ENCODE peak calls at places on chromosome 14, in nine cellular contexts. S is right cardiac atrium, M is left lung, D is psoas muscle, E is lower lobe of right lung, U is cardiac muscle cell, K is stomach, V is body of pancreas, H is IMR-90. I is an unnamed sample. For H3K4me1, the result is how much of the 10 kb centered on the place peaks cover.

GRCh38 chr14:102461490-102462317 is 47.9 kb downstream of the ANKRD9 start:
- DNase-seq in S (no peak), E (no peak), U (no peak), M (no peak), V (no peak), H (no peak), K (no peak), D (no peak), I (peak)

GRCh38 chr14:30339311-30339901 is 219.6 kb upstream of the G2E3 start:
- DNase-seq in S (no peak), M (no peak), E (no peak), H (no peak), V (no peak), D (no peak), K (no peak), U (no peak), I (no peak)

GRCh38 chr14:55712505-55712904 is 132.5 kb downstream of the KTN1 start:
- DNase-seq in V (no peak), S (peak), K (no peak), E (no peak), M (peak), U (no peak), H (no peak), D (no peak), I (peak)

GRCh38 chr14:57487771-57488170 is 5.9 kb downstream of the CCDC198 start:
- DNase-seq in D (no peak), U (no peak), H (peak), M (no peak), V (no peak), K (no peak), E (no peak), S (no peak), I (no peak)

GRCh38 chr14:90759370-90760054 is 56.7 kb downstream of the TTC7B start:
- DNase-seq in H (no peak), U (no peak), S (peak), M (no peak), K (peak), V (no peak), D (no peak), E (no peak), I (no peak)

GRCh38 chr14:93056840-93057585 is 58.7 kb downstream of the ITPK1 start:
- DNase-seq in K (no peak), M (peak), U (no peak), S (peak), V (peak), E (no peak), D (no peak), H (peak), I (no peak)

GRCh38 chr14:26738571-26738970 is 140.7 kb upstream of the NOVA1 start:
- DNase-seq in E (no peak), M (no peak), D (no peak), H (no peak), U (no peak), V (no peak), K (no peak), S (no peak), I (no peak)

GRCh38 chr14:78904094-78904493 is 733.9 kb downstream of the NRXN3 start:
- DNase-seq in U (no peak), V (no peak), S (no peak), E (no peak), K (no peak), D (no peak), M (no peak), H (no peak), I (no peak)

GRCh38 chr14:52789118-52789517 is 2.3 kb downstream of the GNPNAT1 start:
- DNase-seq in E (no peak), D (no peak), H (no peak), V (no peak), U (no peak), S (no peak), M (no peak), K (no peak), I (no peak)

GRCh38 chr14:79584679-79585078 is 626.6 kb downstream of the DIO2 start:
- DNase-seq in K (no peak), U (peak), E (no peak), M (no peak), D (no peak), H (peak), S (no peak), V (peak), I (no peak)

GRCh38 chr14:94601961-94602391 is 10.2 kb upstream of the SERPINA3 start:
- DNase-seq in U (no peak), H (peak), M (no peak), D (peak), E (no peak), K (peak), V (peak), S (peak), I (peak)

GRCh38 chr14:31449971-31450610 is 7.2 kb downstream of the DTD2 start:
- DNase-seq in M (no peak), S (no peak), D (no peak), H (peak), V (no peak), K (no peak), U (no peak), E (no peak), I (no peak)

GRCh38 chr14:81400202-81400678 is at the start of gene STON2:
- DNase-seq in H (no peak), E (no peak), U (no peak), V (peak), S (peak), K (no peak), D (peak), M (no peak), I (no peak)

GRCh38 chr14:93538411-93538810 is 107.7 kb downstream of the UNC79 start:
- DNase-seq in K (no peak), D (no peak), V (no peak), M (no peak), U (peak), H (peak), E (no peak), S (no peak), I (no peak)

GRCh38 chr14:77988966-77989365 is 181.2 kb upstream of the NRXN3 start:
- DNase-seq in S (peak), H (peak), V (no peak), M (no peak), D (peak), E (no peak), U (no peak), K (no peak), I (no peak)

GRCh38 chr14:73610692-73611091 is 1.6 kb upstream of the ACOT6 start:
- DNase-seq in D (no peak), E (no peak), H (peak), K (no peak), S (no peak), V (no peak), M (no peak), U (peak), I (no peak)

GRCh38 chr14:45298427-45299117 is 45.6 kb upstream of the MIS18BP1 start:
- DNase-seq in E (no peak), K (no peak), U (no peak), M (no peak), V (no peak), S (no peak), D (no peak), H (no peak), I (no peak)

GRCh38 chr14:92917041-92917940 is 5.7 kb upstream of the CHGA start:
- DNase-seq in S (no peak), U (no peak), D (no peak), V (peak), E (no peak), K (no peak), M (no peak), H (no peak), I (no peak)

GRCh38 chr14:101019541-101019940 is 116.0 kb upstream of the RTL1 start:
- DNase-seq in K (no peak), H (no peak), S (no peak), D (no peak), M (no peak), E (no peak), U (no peak), V (peak), I (no peak)

GRCh38 chr14:75096959-75097358 is 27.5 kb downstream of the ZC2HC1C start:
- DNase-seq in U (no peak), D (peak), S (no peak), H (no peak), V (no peak), K (no peak), M (no peak), E (no peak), I (no peak)

GRCh38 chr14:68359862-68360552 is 432.9 kb downstream of the ZFP36L1 start:
- DNase-seq in E (peak), V (peak), U (peak), K (peak), S (peak), M (peak), D (peak), H (no peak), I (peak)

GRCh38 chr14:56821807-56822615 is 11.7 kb upstream of the OTX2 start:
- DNase-seq in E (no peak), H (no peak), M (no peak), K (no peak), U (no peak), D (no peak), S (no peak), V (no peak), I (no peak)

GRCh38 chr14:97077687-97078086 is 280.5 kb downstream of the VRK1 start:
- DNase-seq in S (no peak), H (no peak), M (no peak), U (no peak), E (no peak), D (no peak), V (no peak), K (no peak), I (no peak)

GRCh38 chr14:51079085-51079484 is 15.8 kb downstream of the TRIM9 start:
- DNase-seq in S (no peak), M (no peak), V (no peak), E (no peak), H (no peak), K (no peak), U (no peak), D (no peak), I (no peak)

GRCh38 chr14:49904270-49904669 is 11.4 kb downstream of the ARF6 start:
- DNase-seq in H (no peak), V (no peak), S (no peak), D (no peak), M (no peak), U (no peak), K (no peak), E (no peak), I (no peak)

GRCh38 chr14:49908433-49908782 is 15.5 kb downstream of the ARF6 start:
- DNase-seq in K (no peak), U (no peak), D (no peak), E (no peak), V (no peak), S (no peak), H (no peak), M (no peak), I (no peak)

GRCh38 chr14:49907186-49907585 is 14.3 kb downstream of the ARF6 start:
- DNase-seq in K (no peak), H (no peak), V (no peak), D (no peak), M (no peak), E (no peak), S (no peak), U (no peak), I (no peak)

DNA sequence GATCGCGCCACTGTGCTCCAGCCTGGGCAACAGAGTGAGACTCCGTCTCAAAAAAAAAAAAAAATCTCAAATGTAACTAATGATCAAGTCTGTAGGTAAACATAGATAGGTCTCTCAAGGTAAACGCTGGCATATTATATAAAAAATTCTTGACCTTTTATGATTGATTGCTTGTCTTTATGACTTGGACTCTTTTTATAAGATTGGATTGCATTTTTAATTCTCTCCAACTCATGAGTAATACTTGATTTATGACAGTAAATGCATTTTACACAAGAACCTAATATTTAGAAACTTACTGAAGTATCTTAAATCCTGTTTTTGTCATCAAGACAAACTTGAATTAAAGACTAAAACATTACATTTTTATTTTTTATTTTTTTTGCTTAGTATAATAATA is 16.1 kb downstream of the ARF6 start:
- DNase-seq in M (no peak), D (no peak), H (no peak), U (no peak), E (no peak), K (no peak), S (no peak), V (no peak), I (no peak)
- H3K27ac ChIP-seq in M (peak), D (no peak), H (no peak), U (no peak), E (no peak), K (no peak), S (no peak), V (no peak), I (no peak)

DNA sequence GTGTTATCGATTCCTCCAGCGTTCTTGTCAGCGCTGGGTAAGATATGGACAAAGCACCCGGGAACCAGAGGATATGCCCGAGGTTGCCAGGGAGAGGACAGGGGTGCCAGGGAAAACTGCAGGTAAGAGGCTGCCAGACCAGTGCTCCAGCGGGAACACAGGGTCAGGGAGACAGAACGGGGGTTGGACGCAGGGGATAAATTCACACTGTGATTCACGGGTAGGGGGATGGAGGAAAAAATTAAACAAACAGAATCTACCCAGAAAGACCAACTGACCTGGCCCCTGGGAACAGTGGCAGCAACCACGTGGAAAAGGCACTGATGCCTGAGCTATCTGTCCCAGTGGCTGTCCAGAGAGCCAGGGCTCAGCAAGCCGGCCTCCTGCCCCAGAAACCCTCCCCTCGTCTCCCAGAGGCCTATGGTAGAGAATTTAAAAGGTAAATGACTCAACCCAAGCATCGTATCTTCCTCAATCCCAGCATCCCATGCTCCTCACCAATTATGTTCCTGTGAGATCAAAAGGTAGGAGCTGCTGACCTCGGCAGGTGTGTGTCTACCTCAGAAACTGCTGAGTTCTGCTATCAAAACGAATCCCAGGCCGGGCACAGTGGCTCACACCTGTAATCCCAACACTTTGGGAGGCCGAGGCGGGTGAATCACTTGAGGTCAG is 49.4 kb downstream of the FOXN3 start:
- DNase-seq in M (no peak), K (peak), D (no peak), S (no peak), V (no peak), U (no peak), H (no peak), E (no peak), I (no peak)
- H3K4me3 ChIP-seq in M (no peak), K (peak), D (peak), S (no peak), V (no peak), U (no peak), H (no peak), E (peak), I (peak)

GRCh38 chr14:59339526-59339925 is 125.7 kb downstream of the GPR135 start:
- DNase-seq in V (no peak), M (no peak), U (no peak), H (no peak), K (no peak), E (no peak), D (no peak), S (no peak), I (no peak)
- H3K4me1 ChIP-seq in V (under half), M (under half), U (half or more), H (under half), K (under half), E (under half), D (under half), S (under half), I (under half)

GRCh38 chr14:46573518-46573917 is 78.1 kb downstream of the RPL10L start:
- DNase-seq in S (no peak), E (no peak), V (no peak), M (no peak), H (no peak), D (no peak), K (no peak), U (no peak), I (no peak)
- H3K27ac ChIP-seq in S (no peak), E (no peak), V (no peak), M (no peak), H (no peak), D (no peak), K (no peak), U (no peak), I (no peak)

GRCh38 chr14:61470954-61471279 is 149.5 kb downstream of the PRKCH start:
- DNase-seq in V (no peak), H (no peak), M (no peak), K (no peak), D (no peak), S (no peak), E (no peak), U (no peak), I (no peak)
- H3K4me3 ChIP-seq in V (no peak), H (no peak), M (no peak), K (no peak), D (no peak), S (no peak), E (no peak), U (no peak), I (peak)

GRCh38 chr14:99196310-99196650 is 75.7 kb downstream of the BCL11B start:
- DNase-seq in V (no peak), S (no peak), M (no peak), E (no peak), U (no peak), D (no peak), K (no peak), H (no peak), I (no peak)
- H3K4me1 ChIP-seq in V (under half), S (under half), M (under half), E (under half), U (under half), D (under half), K (under half), H (under half), I (under half)